ENCODE peak calls at places on chromosomes 13 and 19, in five cellular contexts. Q, P, D, L and X are unnamed samples.

GRCh38 chr13:73521291-73521626 is 462.5 kb downstream of the KLF5 start:
- DNase-seq in P (no peak), Q (peak; percentile 9), L (no peak), D (no peak), X (no peak)

GRCh38 chr19:2973229-2973628 is 4.1 kb upstream of the TLE6 start:
- DNase-seq in L (no peak), Q (no peak), P (no peak), D (no peak), X (no peak)

GRCh38 chr19:29681422-29682235 is 16.4 kb downstream of the PLEKHF1 start:
- DNase-seq in L (no peak), Q (no peak), P (no peak), D (no peak), X (no peak)

GRCh38 chr19:57786906-57787305 is 17.4 kb downstream of the ZNF586 start:
- DNase-seq in L (no peak), Q (no peak), P (no peak), D (no peak), X (no peak)

GRCh38 chr13:99905224-99905623 is 66.3 kb downstream of the ZIC5 start:
- DNase-seq in L (no peak), Q (no peak), P (no peak), D (no peak), X (no peak)

GRCh38 chr19:18128044-18128443 is 24.9 kb upstream of the PIK3R2 start:
- DNase-seq in P (no peak), L (peak; percentile 66), D (no peak), Q (no peak), X (peak; percentile 64)

GRCh38 chr13:40438999-40439797 is 227.2 kb downstream of the FOXO1 start:
- DNase-seq in D (no peak), P (no peak), Q (peak; percentile 61), L (no peak), X (no peak)

GRCh38 chr13:46032341-46032740 is 20.2 kb downstream of the ZC3H13 start:
- DNase-seq in L (no peak), Q (no peak), P (no peak), D (no peak), X (no peak)

GRCh38 chr13:65585346-65585745 is 1644.8 kb downstream of the PCDH9 start:
- DNase-seq in D (no peak), Q (no peak), P (no peak), L (no peak), X (no peak)

GRCh38 chr13:82688400-82688999 is 1193.8 kb downstream of the SLITRK1 start:
- DNase-seq in D (no peak), P (peak; percentile 35), L (peak; percentile 35), Q (peak; percentile 44), X (no peak)

GRCh38 chr13:54092686-54093085 is 1064.1 kb downstream of the OLFM4 start:
- DNase-seq in D (no peak), Q (no peak), L (no peak), P (no peak), X (no peak)

GRCh38 chr13:32115069-32115468 is 83.5 kb downstream of the FRY start:
- DNase-seq in Q (peak; percentile 38), D (no peak), L (no peak), P (no peak), X (peak; percentile 60)

GRCh38 chr13:30037766-30038165 is 187.3 kb upstream of the UBL3 start:
- DNase-seq in P (no peak), L (no peak), Q (no peak), D (no peak), X (no peak)

GRCh38 chr13:43058318-43058674 is 34.9 kb downstream of the DNAJC15 start:
- DNase-seq in L (no peak), Q (no peak), P (peak; percentile 90), D (peak; percentile 82), X (no peak)

GRCh38 chr19:8357007-8357521 is 6.9 kb upstream of the ANGPTL4 start:
- DNase-seq in P (no peak), D (peak; percentile 68), L (no peak), Q (peak; percentile 29), X (no peak)

GRCh38 chr19:40862785-40863184 is 12.5 kb upstream of the CYP2A6 start:
- DNase-seq in L (no peak), P (peak; percentile 96), D (no peak), Q (no peak), X (peak; percentile 94)

GRCh38 chr19:23699521-23699860 is 12.5 kb upstream of the ZNF675 start:
- DNase-seq in D (peak; percentile 13), P (no peak), Q (no peak), L (no peak), X (no peak)

GRCh38 chr19:13825489-13826475 is 30.5 kb downstream of the ZSWIM4 start:
- DNase-seq in D (peak; percentile 69), Q (peak; percentile 41), P (no peak), L (no peak), X (no peak)